ENCODE peak calls at places on chromosomes 11 and 22, in nine cellular contexts. I is colonic mucosa, N is Peyer's patch, L is WERI-Rb-1, J is IMR-90, X is epithelial cell of esophagus, D is astrocyte of the cerebellum, V is NB4, Z is cardiac fibroblast. K is an unnamed sample.

GRCh38 chr11:48093795-48094642 is 113.7 kb downstream of the PTPRJ start:
- DNase-seq in I (peak), N (no peak), L (peak), J (peak), X (peak), D (no peak), V (no peak), Z (no peak), K (no peak)

GRCh38 chr22:17120281-17120680 is 879 bp downstream of the TMEM121B start:
- DNase-seq in I (no peak), N (no peak), L (no peak), J (peak), X (peak), D (peak), V (peak), Z (peak), K (no peak)

GRCh38 chr11:34149786-34150185 is 44.4 kb downstream of the NAT10 start:
- DNase-seq in I (no peak), N (no peak), L (peak), J (no peak), X (peak), D (no peak), V (peak), Z (peak), K (no peak)

GRCh38 chr11:45921561-45922424 is 663 bp upstream of the LARGE2 start:
- DNase-seq in I (peak), N (peak), L (peak), J (no peak), X (no peak), D (no peak), V (no peak), Z (no peak), K (peak)

GRCh38 chr11:116927163-116927772 is 89.8 kb upstream of the APOA1 start:
- DNase-seq in I (no peak), N (peak), L (peak), J (no peak), X (peak), D (no peak), V (peak), Z (no peak), K (no peak)

GRCh38 chr11:7307836-7308235 is 56.1 kb downstream of the SYT9 start:
- DNase-seq in I (no peak), N (no peak), L (no peak), J (no peak), X (no peak), D (no peak), V (no peak), Z (no peak), K (no peak)

GRCh38 chr22:46054091-46054877 is 77.3 kb upstream of the WNT7B start:
- DNase-seq in I (peak), N (peak), L (no peak), J (peak), X (peak), D (no peak), V (no peak), Z (peak), K (peak)

GRCh38 chr11:112965601-112966125 is 4.4 kb downstream of the NCAM1 start:
- DNase-seq in I (no peak), N (no peak), L (no peak), J (no peak), X (no peak), D (no peak), V (no peak), Z (no peak), K (no peak)

GRCh38 chr11:119284344-119285157 is 32.4 kb downstream of the MCAM start:
- DNase-seq in I (no peak), N (no peak), L (no peak), J (peak), X (peak), D (peak), V (peak), Z (peak), K (no peak)

GRCh38 chr11:112106070-112106469 is 19.4 kb downstream of the SDHD start:
- DNase-seq in I (no peak), N (no peak), L (no peak), J (no peak), X (peak), D (no peak), V (no peak), Z (no peak), K (no peak)

GRCh38 chr22:42289671-42290269 is 19.3 kb upstream of the TCF20 start:
- DNase-seq in I (no peak), N (no peak), L (peak), J (no peak), X (no peak), D (peak), V (no peak), Z (no peak), K (no peak)

GRCh38 chr22:42296381-42296853 is 26.0 kb upstream of the TCF20 start:
- DNase-seq in I (no peak), N (no peak), L (no peak), J (no peak), X (no peak), D (no peak), V (no peak), Z (no peak), K (no peak)

GRCh38 chr22:42294034-42294985 is 23.9 kb upstream of the TCF20 start:
- DNase-seq in I (peak), N (peak), L (no peak), J (peak), X (peak), D (peak), V (peak), Z (peak), K (no peak)

GRCh38 chr22:42291287-42291686 is 20.8 kb upstream of the TCF20 start:
- DNase-seq in I (no peak), N (no peak), L (no peak), J (no peak), X (no peak), D (no peak), V (no peak), Z (no peak), K (no peak)

DNA sequence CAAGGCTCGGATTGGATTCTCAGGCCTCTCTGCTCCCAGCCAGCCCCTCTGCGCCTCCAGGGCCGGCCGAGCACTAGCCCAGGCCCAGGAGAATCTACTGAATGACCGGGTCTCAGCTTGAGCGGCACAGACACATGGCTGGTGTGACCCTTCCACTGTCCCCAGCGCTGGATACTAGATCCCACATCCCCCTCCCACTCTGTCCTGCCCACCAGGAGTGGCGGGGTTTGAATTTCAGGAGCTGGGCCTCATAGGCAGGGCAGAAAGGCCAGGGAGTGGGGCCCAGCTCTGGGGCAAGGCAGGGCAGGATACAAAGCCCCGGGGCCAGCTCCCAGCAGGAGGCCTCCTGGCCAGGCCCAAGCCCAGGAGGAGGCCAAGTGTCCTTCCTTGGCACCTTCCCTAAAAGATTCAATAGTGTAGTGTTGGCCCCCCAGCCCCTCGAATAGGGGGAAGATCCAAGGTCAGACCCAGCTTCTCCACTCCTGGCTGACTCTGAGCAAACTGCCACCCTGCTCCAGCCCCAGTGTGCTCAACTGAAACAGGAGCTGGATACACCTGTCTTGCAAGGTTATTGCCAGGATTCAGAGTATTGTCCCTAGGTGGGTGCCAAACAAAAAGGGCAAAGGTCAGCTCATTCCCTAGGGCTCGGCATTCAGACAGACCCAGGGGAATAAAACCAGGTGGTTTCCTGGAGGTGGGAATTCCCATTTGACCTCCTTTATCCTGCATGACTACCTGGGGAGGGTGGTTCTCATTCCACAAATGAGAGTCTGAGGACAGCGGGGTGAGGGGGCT is 22.5 kb upstream of the TCF20 start:
- DNase-seq in I (peak), N (no peak), L (no peak), J (no peak), X (no peak), D (no peak), V (no peak), Z (no peak), K (no peak)
- TF ChIP-seq CTCF in I (no peak), N (no peak), L (no peak), J (no peak), X (no peak), D (no peak), V (no peak), Z (no peak), K (no peak)

GRCh38 chr11:75083217-75083605 is 13.5 kb downstream of the OR2AT4 start:
- DNase-seq in I (no peak), N (no peak), L (no peak), J (no peak), X (no peak), D (no peak), V (no peak), Z (no peak), K (no peak)

GRCh38 chr11:75082601-75083216 is 14.0 kb downstream of the OR2AT4 start:
- DNase-seq in I (no peak), N (no peak), L (no peak), J (no peak), X (no peak), D (no peak), V (no peak), Z (no peak), K (no peak)

GRCh38 chr11:75084883-75085282 is 11.8 kb downstream of the OR2AT4 start:
- DNase-seq in I (no peak), N (no peak), L (no peak), J (no peak), X (no peak), D (no peak), V (no peak), Z (no peak), K (no peak)

GRCh38 chr11:75090778-75091177 is 5.9 kb downstream of the OR2AT4 start:
- DNase-seq in I (no peak), N (no peak), L (no peak), J (no peak), X (no peak), D (no peak), V (no peak), Z (no peak), K (no peak)

DNA sequence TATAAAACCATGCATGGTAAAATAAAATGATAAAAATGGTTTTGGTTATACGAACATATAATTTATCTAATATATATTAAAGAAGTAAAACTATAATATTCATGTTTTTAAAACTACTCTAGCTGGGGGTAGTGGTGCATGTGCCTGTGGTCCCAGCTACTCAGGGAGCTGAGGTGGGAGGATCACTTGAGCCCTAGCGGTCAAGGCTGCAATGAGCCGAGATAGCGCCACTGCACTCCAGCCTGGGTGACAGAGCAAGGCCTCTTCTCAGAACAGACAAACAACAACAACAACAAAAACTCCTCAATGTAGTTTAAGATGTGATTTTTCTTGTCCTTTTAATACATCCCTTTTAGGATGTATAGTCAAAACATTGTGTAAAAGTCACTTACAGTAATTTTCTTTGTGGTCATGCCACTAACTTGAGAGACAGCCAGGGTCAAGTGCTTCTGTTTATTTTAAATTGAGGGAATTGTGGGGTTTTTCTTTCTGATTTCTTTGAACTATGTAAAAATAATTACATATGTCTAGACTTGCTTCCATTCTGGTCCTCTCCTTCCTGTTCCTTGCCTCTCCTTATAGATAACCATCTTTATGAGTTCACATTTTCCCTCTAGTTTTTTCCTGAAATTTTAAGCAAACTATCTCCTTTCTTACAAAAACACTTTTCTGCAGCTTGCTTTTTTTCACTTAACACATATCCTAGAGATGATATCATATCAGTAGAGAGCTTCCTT is 9.2 kb downstream of the OR2AT4 start:
- DNase-seq in I (no peak), N (no peak), L (no peak), J (no peak), X (no peak), D (no peak), V (no peak), Z (no peak), K (no peak)
- TF ChIP-seq CTCF in I (no peak), N (no peak), L (no peak), J (no peak), X (no peak), D (no peak), V (no peak), Z (no peak), K (no peak)

DNA sequence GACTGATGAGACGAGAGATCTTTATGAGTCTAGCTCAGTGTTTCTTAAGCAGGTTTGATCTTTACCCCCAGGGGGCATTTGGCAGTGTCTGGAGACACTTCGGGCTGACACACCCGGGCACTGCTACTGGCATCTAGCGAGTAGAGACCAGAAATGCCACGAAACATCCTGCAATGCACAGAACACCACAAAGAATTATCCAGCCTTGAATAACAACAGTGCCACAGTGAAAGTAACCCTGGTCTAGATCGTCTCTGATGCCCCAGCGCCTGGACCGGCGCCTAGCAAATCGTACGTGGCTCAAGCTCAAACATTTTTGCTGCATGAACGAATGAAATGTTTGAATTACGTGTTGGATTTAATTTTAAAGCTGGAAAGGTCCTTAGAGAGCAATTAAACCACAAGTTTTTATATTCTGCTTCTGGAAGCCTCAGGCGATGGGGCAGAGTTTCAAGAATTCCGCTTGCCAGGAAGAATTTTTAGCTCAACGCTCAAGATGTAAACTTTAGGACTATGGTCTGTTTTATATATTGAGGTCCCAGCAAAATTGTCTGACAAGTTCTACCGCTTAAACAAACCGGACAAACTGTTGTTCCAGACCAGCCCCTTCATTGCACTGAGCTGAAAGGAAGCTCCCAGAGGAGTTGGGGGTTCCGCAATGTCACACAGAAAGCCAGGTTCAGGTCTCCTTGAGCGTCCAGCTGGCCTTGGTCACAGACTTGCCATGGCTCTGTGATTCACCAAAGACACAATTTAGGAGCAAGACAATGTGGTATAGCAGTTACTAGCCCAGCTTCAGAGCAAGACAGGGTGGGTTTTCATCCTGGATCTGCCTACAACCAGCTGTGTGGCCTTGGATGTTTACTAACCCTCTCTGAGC is 44.2 kb upstream of the SMTN start:
- DNase-seq in I (peak), N (no peak), L (no peak), J (peak), X (peak), D (peak), V (peak), Z (peak), K (no peak)
- TF ChIP-seq CTCF in I (no peak), N (no peak), L (no peak), J (peak), X (peak), D (no peak), V (no peak), Z (peak), K (no peak)

GRCh38 chr11:84990141-84990540 is 637.0 kb downstream of the DLG2 start:
- DNase-seq in I (no peak), N (no peak), L (no peak), J (no peak), X (no peak), D (no peak), V (no peak), Z (no peak), K (no peak)

GRCh38 chr11:84993386-84993785 is 633.8 kb downstream of the DLG2 start:
- DNase-seq in I (peak), N (no peak), L (peak), J (no peak), X (peak), D (no peak), V (peak), Z (peak), K (no peak)
- TF ChIP-seq CTCF in I (no peak), N (no peak), L (peak), J (peak), X (peak), D (no peak), V (peak), Z (peak), K (no peak)

GRCh38 chr11:110430267-110431211 is 791 bp downstream of the FDX1 start:
- DNase-seq in I (peak), N (peak), L (no peak), J (peak), X (peak), D (no peak), V (peak), Z (peak), K (no peak)
- TF ChIP-seq CTCF in I (no peak), N (no peak), L (no peak), J (no peak), X (no peak), D (no peak), V (peak), Z (no peak), K (peak)

DNA sequence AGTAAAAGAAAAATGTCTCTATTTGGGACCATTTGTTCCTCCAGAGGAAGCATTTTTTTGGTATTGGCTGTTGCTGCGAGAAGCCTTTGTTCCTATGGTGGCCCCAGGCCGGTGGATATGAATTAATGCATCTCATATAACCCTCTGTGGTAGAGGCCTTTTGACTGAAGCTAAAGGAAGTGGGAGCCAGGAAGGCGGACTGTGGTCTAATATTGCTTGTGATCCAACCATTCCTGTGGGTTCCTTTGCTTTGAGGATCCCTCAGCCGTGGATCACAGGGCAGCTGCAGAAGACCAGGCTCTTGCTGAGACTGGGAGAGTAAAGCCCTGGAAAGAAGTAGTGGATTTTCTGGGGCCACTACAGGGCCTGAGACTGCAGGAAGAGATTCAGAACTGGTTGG is 68.3 kb upstream of the NAV2 start:
- DNase-seq in I (no peak), N (no peak), L (no peak), J (no peak), X (no peak), D (peak), V (no peak), Z (no peak), K (no peak)
- TF ChIP-seq CTCF in I (no peak), N (no peak), L (no peak), J (no peak), X (no peak), D (no peak), V (no peak), Z (no peak), K (no peak)

DNA sequence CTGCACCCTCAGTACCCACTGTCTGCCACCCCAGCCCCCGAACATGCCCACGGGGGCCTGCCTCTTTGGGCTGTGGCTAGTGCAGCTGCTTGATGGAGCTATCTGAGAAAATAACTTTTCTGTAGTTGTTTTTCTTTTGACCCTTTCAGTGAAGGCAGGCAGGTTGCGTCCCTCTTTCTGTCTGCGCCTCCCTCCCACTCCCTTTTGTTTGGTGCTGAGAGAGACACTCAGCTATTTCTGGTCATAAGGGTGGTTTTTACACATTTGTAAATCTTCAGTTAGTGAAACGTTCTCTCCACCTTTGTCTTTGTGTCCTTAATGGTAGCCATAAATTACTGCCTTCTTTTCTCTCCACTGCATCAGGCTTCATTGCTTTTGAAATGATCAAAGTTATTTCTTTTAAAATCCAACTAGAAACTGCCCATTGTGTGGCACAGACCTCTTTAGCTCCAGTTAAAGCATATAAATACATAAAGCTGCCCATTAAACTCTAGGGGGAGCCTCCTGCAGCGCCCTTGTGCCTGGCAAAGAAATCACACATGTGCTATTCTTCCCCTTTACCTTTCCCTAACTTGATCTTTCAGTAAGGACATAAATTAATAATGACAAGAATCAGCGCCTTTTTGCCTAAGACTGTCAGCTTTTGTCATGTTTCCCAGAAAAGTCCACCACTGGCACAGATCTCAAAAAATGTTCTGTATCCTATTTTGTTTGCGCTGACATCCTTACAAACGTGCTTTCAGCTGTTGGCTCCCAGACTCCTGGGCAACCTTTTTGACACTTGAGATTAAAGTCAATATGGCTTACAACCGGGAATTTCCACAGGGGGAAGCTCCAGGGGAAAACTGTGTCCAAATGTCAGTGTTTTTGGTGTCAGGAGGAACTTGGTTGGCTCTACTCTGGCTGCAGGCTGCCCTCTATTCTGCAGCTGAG is 1.7 kb upstream of the SCUBE2 start:
- DNase-seq in I (no peak), N (no peak), L (peak), J (no peak), X (no peak), D (no peak), V (peak), Z (peak), K (no peak)
- TF ChIP-seq CTCF in I (no peak), N (no peak), L (peak), J (peak), X (peak), D (peak), V (peak), Z (peak), K (peak)

GRCh38 chr11:36243641-36244040 is 45.6 kb downstream of the COMMD9 start:
- DNase-seq in I (no peak), N (no peak), L (no peak), J (no peak), X (no peak), D (no peak), V (no peak), Z (no peak), K (no peak)
- TF ChIP-seq CTCF in I (no peak), N (no peak), L (no peak), J (no peak), X (no peak), D (no peak), V (no peak), Z (no peak), K (no peak)